ENCODE peak calls at places on chromosomes 13 and 19, in nine cellular contexts. B is PC-3, Z is WERI-Rb-1, V is gastrocnemius medialis, X is cardiac muscle cell, J is ascending aorta, K is A549, Q is esophagus squamous epithelium, F is foreskin keratinocyte. I is an unnamed sample.

GRCh38 chr19:49847731-49848696 is 2.9 kb upstream of the PTOV1 start:
- DNase-seq in B (peak), Z (no peak), V (no peak), X (no peak), J (no peak), K (no peak), Q (no peak), F (peak), I (peak)

GRCh38 chr13:21884299-21884878 is 213.5 kb downstream of the FGF9 start:
- DNase-seq in B (no peak), Z (no peak), V (no peak), X (no peak), J (no peak), K (no peak), Q (no peak), F (no peak), I (no peak)

GRCh38 chr19:18763674-18764590 is 27.2 kb downstream of the COMP start:
- DNase-seq in B (peak), Z (peak), V (peak), X (no peak), J (no peak), K (no peak), Q (no peak), F (peak), I (peak)

GRCh38 chr19:15293751-15294505 is 38.4 kb downstream of the BRD4 start:
- DNase-seq in B (no peak), Z (no peak), V (no peak), X (no peak), J (no peak), K (no peak), Q (no peak), F (no peak), I (no peak)

GRCh38 chr19:41219924-41220567 is 1.0 kb downstream of the AXL start:
- DNase-seq in B (peak), Z (no peak), V (no peak), X (peak), J (no peak), K (peak), Q (no peak), F (no peak), I (no peak)

GRCh38 chr13:111217661-111218060 is 102.6 kb downstream of the ARHGEF7 start:
- DNase-seq in B (no peak), Z (no peak), V (no peak), X (no peak), J (no peak), K (no peak), Q (no peak), F (no peak), I (no peak)

GRCh38 chr13:39616087-39616694 is 13.2 kb upstream of the LHFPL6 start:
- DNase-seq in B (peak), Z (peak), V (no peak), X (peak), J (no peak), K (peak), Q (no peak), F (peak), I (peak)

GRCh38 chr13:113337556-113337955 is 26.4 kb downstream of the GRTP1 start:
- DNase-seq in B (peak), Z (no peak), V (peak), X (no peak), J (no peak), K (no peak), Q (no peak), F (no peak), I (no peak)

GRCh38 chr13:102401755-102402154 is at the start of gene FGF14:
- DNase-seq in B (no peak), Z (no peak), V (no peak), X (no peak), J (no peak), K (no peak), Q (no peak), F (no peak), I (no peak)

GRCh38 chr13:98142427-98143156 is at the start of gene FARP1:
- DNase-seq in B (peak), Z (peak), V (peak), X (peak), J (no peak), K (peak), Q (no peak), F (peak), I (peak)

GRCh38 chr19:53101518-53101917 is 1.7 kb downstream of the ZNF160 start:
- DNase-seq in B (peak), Z (peak), V (no peak), X (no peak), J (no peak), K (no peak), Q (no peak), F (no peak), I (no peak)

GRCh38 chr19:29809795-29810503 is 1.8 kb upstream of the CCNE1 start:
- DNase-seq in B (no peak), Z (no peak), V (no peak), X (no peak), J (no peak), K (no peak), Q (no peak), F (no peak), I (no peak)

GRCh38 chr19:2164020-2164988 is 571 bp downstream of the DOT1L start:
- DNase-seq in B (no peak), Z (no peak), V (no peak), X (peak), J (no peak), K (no peak), Q (no peak), F (peak), I (peak)

GRCh38 chr19:18278521-18279265 is 2.7 kb downstream of the JUND start:
- DNase-seq in B (no peak), Z (peak), V (no peak), X (no peak), J (no peak), K (peak), Q (no peak), F (no peak), I (no peak)

GRCh38 chr19:6038634-6039405 is 60.9 kb upstream of the RANBP3 start:
- DNase-seq in B (no peak), Z (no peak), V (no peak), X (no peak), J (no peak), K (no peak), Q (no peak), F (no peak), I (no peak)

GRCh38 chr13:26236306-26236705 is 14.2 kb upstream of the RNF6 start:
- DNase-seq in B (no peak), Z (no peak), V (no peak), X (no peak), J (no peak), K (no peak), Q (no peak), F (no peak), I (no peak)

GRCh38 chr13:44715287-44716224 is 139.4 kb upstream of the TSC22D1 start:
- DNase-seq in B (peak), Z (no peak), V (peak), X (no peak), J (no peak), K (no peak), Q (no peak), F (peak), I (no peak)

GRCh38 chr13:106680796-106681482 is 113.0 kb upstream of the ARGLU1 start:
- DNase-seq in B (no peak), Z (no peak), V (no peak), X (no peak), J (no peak), K (no peak), Q (no peak), F (no peak), I (no peak)

GRCh38 chr13:30331331-30331771 is 24.0 kb upstream of the KATNAL1 start:
- DNase-seq in B (no peak), Z (no peak), V (no peak), X (no peak), J (no peak), K (no peak), Q (no peak), F (no peak), I (no peak)

GRCh38 chr19:5690955-5691204 is 785 bp downstream of the RPL36 start:
- DNase-seq in B (no peak), Z (no peak), V (no peak), X (no peak), J (no peak), K (no peak), Q (no peak), F (peak), I (no peak)

DNA sequence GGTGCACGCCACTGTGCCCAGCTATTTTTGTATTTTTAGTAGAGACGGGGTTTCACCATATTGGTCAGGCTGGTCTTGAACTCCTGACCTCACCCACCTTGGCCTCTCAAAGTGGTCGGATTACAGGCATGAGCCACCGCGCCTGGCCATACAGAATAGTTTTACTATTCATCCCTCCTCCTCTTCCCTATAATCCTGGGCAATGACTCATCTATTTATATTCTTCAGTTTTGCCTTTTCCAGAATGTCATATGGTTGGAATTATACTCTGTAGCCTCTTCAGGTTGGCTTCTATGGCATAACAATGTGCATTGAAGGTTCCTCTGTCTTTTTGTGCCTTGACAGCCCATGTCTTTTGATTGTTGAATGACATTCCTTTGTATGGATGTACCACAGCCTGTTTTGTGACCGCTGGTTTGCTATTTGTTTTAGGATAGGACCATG is 22.2 kb upstream of the LRP3 start:
- DNase-seq in B (peak), Z (no peak), V (no peak), X (no peak), J (no peak), K (peak), Q (no peak), F (peak), I (no peak)
- H3K27ac ChIP-seq in B (no peak), Z (no peak), V (no peak), X (no peak), J (no peak), K (no peak), Q (no peak), F (no peak), I (no peak)

GRCh38 chr13:57680609-57681008 is 49.1 kb downstream of the PCDH17 start:
- DNase-seq in B (no peak), Z (no peak), V (no peak), X (no peak), J (no peak), K (no peak), Q (no peak), F (no peak), I (no peak)

GRCh38 chr13:57682128-57682716 is 50.7 kb downstream of the PCDH17 start:
- DNase-seq in B (no peak), Z (no peak), V (no peak), X (no peak), J (no peak), K (no peak), Q (no peak), F (no peak), I (no peak)
- TF ChIP-seq CTCF in B (no peak), Z (no peak), V (no peak), X (no peak), J (no peak), K (no peak), Q (no peak), F (no peak), I (no peak)

GRCh38 chr13:53732664-53733063 is 704.1 kb downstream of the OLFM4 start:
- DNase-seq in B (no peak), Z (no peak), V (no peak), X (no peak), J (no peak), K (no peak), Q (no peak), F (no peak), I (no peak)
- H3K27ac ChIP-seq in B (no peak), Z (no peak), V (no peak), X (no peak), J (no peak), K (no peak), Q (no peak), F (no peak), I (no peak)

GRCh38 chr13:24050292-24050711 is 110.2 kb upstream of the SPATA13 start:
- DNase-seq in B (peak), Z (no peak), V (no peak), X (no peak), J (no peak), K (no peak), Q (no peak), F (peak), I (peak)

GRCh38 chr13:24050796-24051715 is 109.5 kb upstream of the SPATA13 start:
- DNase-seq in B (peak), Z (no peak), V (no peak), X (no peak), J (no peak), K (no peak), Q (no peak), F (peak), I (no peak)

GRCh38 chr13:24053505-24054251 is 106.8 kb upstream of the SPATA13 start:
- DNase-seq in B (peak), Z (peak), V (no peak), X (peak), J (no peak), K (peak), Q (no peak), F (peak), I (peak)

DNA sequence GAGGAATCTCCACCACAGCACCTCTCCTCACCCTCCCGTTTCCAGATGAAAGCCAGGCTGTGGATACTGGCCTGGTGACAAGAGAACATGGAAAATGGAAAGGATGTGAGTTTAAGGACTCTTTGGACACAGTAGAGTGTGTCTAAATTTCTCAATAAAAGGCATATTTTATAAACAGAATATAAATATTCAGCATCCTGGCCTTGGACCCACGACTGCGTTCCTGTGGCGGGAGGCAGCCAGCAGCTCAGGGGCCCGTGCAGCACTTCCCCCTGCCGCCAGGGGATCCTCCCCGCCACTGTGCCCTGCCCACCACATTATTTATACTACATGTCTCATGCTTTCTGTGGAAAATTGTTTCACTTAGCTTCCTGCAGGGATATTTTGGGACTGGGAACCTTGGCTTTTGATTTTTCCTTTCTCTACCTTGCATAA is 108.0 kb upstream of the SPATA13 start:
- DNase-seq in B (no peak), Z (no peak), V (no peak), X (no peak), J (no peak), K (no peak), Q (no peak), F (no peak), I (no peak)
- TF ChIP-seq CTCF in B (no peak), Z (peak), V (no peak), X (peak), J (no peak), K (no peak), Q (no peak), F (no peak), I (no peak)

DNA sequence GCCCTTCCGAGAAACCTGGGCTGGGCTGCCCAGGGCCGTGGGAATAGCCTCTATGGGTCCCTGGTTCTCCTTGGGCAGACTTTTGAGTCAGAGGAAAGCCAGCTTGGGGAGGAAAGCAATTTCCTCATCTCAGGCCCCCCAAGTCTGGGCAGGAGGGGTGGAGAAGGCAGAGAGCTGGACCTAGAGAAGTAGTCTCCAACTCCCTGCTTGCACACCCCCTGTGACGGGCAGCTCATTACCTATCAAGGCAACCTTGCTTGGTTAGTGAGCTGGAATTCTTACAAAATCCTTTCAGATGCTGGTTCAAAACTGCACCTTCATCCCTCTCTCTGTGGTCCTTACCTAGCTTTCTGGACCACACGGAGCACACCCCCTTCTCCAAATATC is 33.9 kb downstream of the ACTL9 start:
- DNase-seq in B (no peak), Z (no peak), V (no peak), X (no peak), J (no peak), K (no peak), Q (no peak), F (no peak), I (no peak)
- H3K27ac ChIP-seq in B (no peak), Z (no peak), V (no peak), X (no peak), J (no peak), K (no peak), Q (no peak), F (no peak), I (no peak)

GRCh38 chr19:38675611-38676010 is 28.2 kb downstream of the ACTN4 start:
- DNase-seq in B (no peak), Z (no peak), V (no peak), X (no peak), J (no peak), K (no peak), Q (no peak), F (no peak), I (no peak)
- TF ChIP-seq CTCF in B (no peak), Z (no peak), V (no peak), X (no peak), J (no peak), K (no peak), Q (no peak), F (no peak), I (no peak)

GRCh38 chr19:16324384-16325160 is at the start of gene KLF2:
- DNase-seq in B (peak), Z (peak), V (peak), X (peak), J (peak), K (peak), Q (peak), F (peak), I (peak)
- H3K27ac ChIP-seq in B (peak), Z (peak), V (peak), X (peak), J (peak), K (peak), Q (peak), F (peak), I (peak)

DNA sequence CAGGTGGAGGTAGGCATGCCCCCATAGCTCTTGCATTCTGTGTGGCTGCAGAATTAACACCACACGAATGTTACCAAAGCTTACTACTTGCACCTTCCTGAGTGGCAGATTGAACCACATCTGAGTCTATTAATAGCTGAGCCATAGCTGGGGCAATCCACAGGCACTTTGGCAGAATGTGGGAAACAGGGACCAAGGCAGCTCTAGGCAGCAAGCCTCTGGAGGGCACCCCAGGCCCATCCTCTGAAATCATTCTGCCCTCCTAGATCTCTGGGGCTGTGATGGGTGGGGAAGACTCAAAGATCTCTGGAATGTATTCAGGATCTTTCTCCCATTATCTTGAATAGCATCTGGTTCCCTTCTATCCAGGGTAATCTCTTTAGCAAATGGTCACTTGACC is 139.3 kb downstream of the TNFRSF19 start:
- DNase-seq in B (peak), Z (no peak), V (no peak), X (peak), J (no peak), K (no peak), Q (no peak), F (no peak), I (no peak)
- TF ChIP-seq CTCF in B (peak), Z (peak), V (no peak), X (no peak), J (no peak), K (no peak), Q (no peak), F (peak), I (no peak)

GRCh38 chr19:57830071-57830602 is at the start of gene ZNF587B:
- DNase-seq in B (peak), Z (peak), V (peak), X (peak), J (no peak), K (peak), Q (no peak), F (peak), I (no peak)
- H3K27ac ChIP-seq in B (no peak), Z (peak), V (peak), X (peak), J (no peak), K (no peak), Q (peak), F (peak), I (no peak)